ENCODE peak calls at places on chromosomes 5 and 9, in four cellular contexts. H is trophoblast cell, K is mesenchymal stem cell, R is H9. D is an unnamed sample.

GRCh38 chr5:129392681-129393080 is 67.4 kb upstream of the ADAMTS19 start:
- DNase-seq in R (no peak), H (no peak), K (peak; percentile 30), D (peak; percentile 23)

GRCh38 chr9:133236291-133237071 is 27.4 kb upstream of the OBP2B start:
- DNase-seq in R (peak; percentile 24), K (no peak), H (no peak), D (no peak)

GRCh38 chr9:32463500-32463899 is 62.5 kb downstream of the RIGI start:
- DNase-seq in R (no peak), K (no peak), H (no peak), D (no peak)

GRCh38 chr9:70285981-70286616 is 27.3 kb downstream of the SMC5 start:
- DNase-seq in H (no peak), R (no peak), K (no peak), D (peak; percentile 28)

GRCh38 chr5:149195337-149195887 is 54.1 kb downstream of the ABLIM3 start:
- DNase-seq in K (no peak), R (no peak), H (no peak), D (no peak)

GRCh38 chr5:65190328-65191053 is 291.2 kb downstream of the ADAMTS6 start:
- DNase-seq in H (peak; percentile 86), R (no peak), K (peak; percentile 70), D (peak; percentile 99)

GRCh38 chr9:35306281-35306680 is 144.5 kb downstream of the UNC13B start:
- DNase-seq in R (no peak), H (no peak), K (peak; percentile 22), D (peak; percentile 45)

GRCh38 chr5:108878756-108879155 is 131.1 kb downstream of the FER start:
- DNase-seq in R (no peak), H (no peak), K (no peak), D (no peak)

GRCh38 chr9:219670-220365 is 5.2 kb downstream of the DOCK8 start:
- DNase-seq in R (no peak), K (no peak), H (no peak), D (no peak)

GRCh38 chr5:112159435-112159834 is 259.6 kb downstream of the EPB41L4A start:
- DNase-seq in H (no peak), K (peak; percentile 35), R (no peak), D (peak; percentile 27)

GRCh38 chr9:6109986-6110385 is 94.6 kb upstream of the RANBP6 start:
- DNase-seq in R (no peak), H (no peak), K (no peak), D (peak; percentile 18)

GRCh38 chr9:2319421-2319820 is 302.2 kb upstream of the VLDLR start:
- DNase-seq in H (peak; percentile 32), R (no peak), K (no peak), D (peak; percentile 37)

GRCh38 chr9:79565245-79565644 is 6.5 kb upstream of the TLE4 start:
- DNase-seq in K (no peak), R (no peak), H (peak; percentile 73), D (peak; percentile 72)

DNA sequence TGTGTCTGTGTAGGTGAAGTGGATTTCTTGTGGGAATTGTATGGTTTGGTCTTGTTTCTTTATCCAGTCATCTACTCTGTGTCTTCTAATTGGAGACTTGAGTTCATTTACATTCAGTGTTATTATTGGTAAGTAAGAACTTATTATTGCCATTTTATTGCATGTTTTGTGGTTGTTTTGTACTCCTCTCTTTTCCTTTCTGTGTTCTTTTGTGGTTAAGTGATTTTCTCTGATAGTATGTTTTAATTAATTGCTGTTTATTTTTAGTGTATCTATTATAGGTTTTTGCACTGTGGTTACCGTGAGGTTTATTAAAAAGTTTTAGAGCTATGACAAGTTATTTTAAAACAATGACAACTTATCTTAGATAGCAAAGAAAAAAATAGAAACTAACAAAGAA is 8.1 kb downstream of the POLK start:
- DNase-seq in R (no peak), K (no peak), H (no peak), D (no peak)
- H3K79me1 ChIP-seq in R (peaks cover 6% of the 10 kb centered on the region), K (peaks cover 6% of the 10 kb centered on the region), H (peaks cover 5% of the 10 kb centered on the region), D (peaks cover 36% of the 10 kb centered on the region)

GRCh38 chr5:14222182-14222581 is 79.0 kb downstream of the TRIO start:
- DNase-seq in H (no peak), K (no peak), R (no peak), D (no peak)

GRCh38 chr5:14219800-14220512 is 76.8 kb downstream of the TRIO start:
- DNase-seq in R (no peak), H (no peak), K (no peak), D (no peak)

GRCh38 chr5:14223372-14223771 is 80.2 kb downstream of the TRIO start:
- DNase-seq in R (no peak), K (no peak), H (no peak), D (no peak)

GRCh38 chr5:14220642-14221041 is 77.5 kb downstream of the TRIO start:
- DNase-seq in K (no peak), H (no peak), R (no peak), D (no peak)

GRCh38 chr5:14221768-14222167 is 78.6 kb downstream of the TRIO start:
- DNase-seq in K (no peak), R (no peak), H (no peak), D (no peak)
- H3K79me1 ChIP-seq in K (no peaks in the 10 kb centered on the region), R (peaks cover 2% of the 10 kb centered on the region), H (peaks cover 7% of the 10 kb centered on the region), D (no peaks in the 10 kb centered on the region)

GRCh38 chr5:106412606-106413005 is 1258.1 kb downstream of the EFNA5 start:
- DNase-seq in R (no peak), K (no peak), H (no peak), D (no peak)

GRCh38 chr5:106408141-106408540 is 1262.6 kb downstream of the EFNA5 start:
- DNase-seq in H (no peak), K (no peak), R (no peak), D (no peak)
- H3K79me1 ChIP-seq in H (no peaks in the 10 kb centered on the region), K (no peaks in the 10 kb centered on the region), R (no peaks in the 10 kb centered on the region), D (no peaks in the 10 kb centered on the region)

GRCh38 chr9:137298983-137299521 is 3.0 kb downstream of the NRARP start:
- DNase-seq in H (no peak), K (no peak), R (peak; percentile 60), D (no peak)
- H3K79me1 ChIP-seq in H (peaks cover 2% of the 10 kb centered on the region), K (no peaks in the 10 kb centered on the region), R (no peaks in the 10 kb centered on the region), D (no peaks in the 10 kb centered on the region)

DNA sequence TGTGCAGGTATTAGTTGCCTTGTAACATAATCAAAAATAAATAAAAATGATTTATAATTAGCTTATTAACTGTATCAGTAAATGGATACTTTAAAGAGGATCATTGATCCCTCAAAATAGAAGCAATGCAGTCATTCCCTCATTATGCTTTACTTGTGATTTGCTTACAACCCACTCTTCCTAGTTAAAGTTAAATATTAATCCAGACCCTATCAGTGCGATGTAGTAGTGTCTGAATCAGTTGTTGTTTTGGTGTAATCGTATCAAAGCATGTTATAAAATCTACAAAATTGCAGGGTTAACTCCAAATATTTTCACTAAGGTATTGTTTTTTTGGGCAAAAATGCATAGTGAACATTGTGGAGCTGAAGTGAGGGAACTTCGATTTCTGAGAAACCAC is 17.6 kb downstream of the TENT4A start:
- DNase-seq in K (no peak), R (no peak), H (no peak), D (no peak)
- H3K79me1 ChIP-seq in K (peaks cover 16% of the 10 kb centered on the region), R (peaks cover 5% of the 10 kb centered on the region), H (no peaks in the 10 kb centered on the region), D (peaks cover 61% of the 10 kb centered on the region)

DNA sequence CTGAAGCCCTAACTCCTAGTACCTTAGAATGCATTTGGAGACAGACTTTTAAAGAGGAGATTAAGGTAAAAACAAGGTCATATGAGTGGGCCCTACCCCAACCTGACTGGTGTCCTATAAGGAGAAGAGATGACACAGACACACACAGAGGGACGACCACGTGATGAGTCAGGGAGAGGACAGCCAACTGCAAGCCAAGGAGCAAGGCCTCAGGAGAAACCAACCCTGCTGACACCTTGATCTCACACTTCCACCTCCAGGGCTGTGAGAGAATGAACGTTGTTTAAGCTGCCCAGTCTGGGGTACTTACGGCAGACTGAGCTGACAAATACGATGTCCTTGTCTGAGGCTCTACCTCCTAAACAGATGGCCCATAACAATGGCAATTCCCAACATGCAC is 93.6 kb downstream of the ROR2 start:
- DNase-seq in H (no peak), K (no peak), R (no peak), D (no peak)
- H3K79me1 ChIP-seq in H (no peaks in the 10 kb centered on the region), K (peaks cover 43% of the 10 kb centered on the region), R (no peaks in the 10 kb centered on the region), D (no peaks in the 10 kb centered on the region)

GRCh38 chr5:6719417-6719816 is 6.2 kb downstream of the TENT4A start:
- DNase-seq in H (no peak), K (no peak), R (no peak), D (no peak)
- H3K79me1 ChIP-seq in H (no peaks in the 10 kb centered on the region), K (peaks cover 8% of the 10 kb centered on the region), R (peaks cover 19% of the 10 kb centered on the region), D (peaks cover 77% of the 10 kb centered on the region)

DNA sequence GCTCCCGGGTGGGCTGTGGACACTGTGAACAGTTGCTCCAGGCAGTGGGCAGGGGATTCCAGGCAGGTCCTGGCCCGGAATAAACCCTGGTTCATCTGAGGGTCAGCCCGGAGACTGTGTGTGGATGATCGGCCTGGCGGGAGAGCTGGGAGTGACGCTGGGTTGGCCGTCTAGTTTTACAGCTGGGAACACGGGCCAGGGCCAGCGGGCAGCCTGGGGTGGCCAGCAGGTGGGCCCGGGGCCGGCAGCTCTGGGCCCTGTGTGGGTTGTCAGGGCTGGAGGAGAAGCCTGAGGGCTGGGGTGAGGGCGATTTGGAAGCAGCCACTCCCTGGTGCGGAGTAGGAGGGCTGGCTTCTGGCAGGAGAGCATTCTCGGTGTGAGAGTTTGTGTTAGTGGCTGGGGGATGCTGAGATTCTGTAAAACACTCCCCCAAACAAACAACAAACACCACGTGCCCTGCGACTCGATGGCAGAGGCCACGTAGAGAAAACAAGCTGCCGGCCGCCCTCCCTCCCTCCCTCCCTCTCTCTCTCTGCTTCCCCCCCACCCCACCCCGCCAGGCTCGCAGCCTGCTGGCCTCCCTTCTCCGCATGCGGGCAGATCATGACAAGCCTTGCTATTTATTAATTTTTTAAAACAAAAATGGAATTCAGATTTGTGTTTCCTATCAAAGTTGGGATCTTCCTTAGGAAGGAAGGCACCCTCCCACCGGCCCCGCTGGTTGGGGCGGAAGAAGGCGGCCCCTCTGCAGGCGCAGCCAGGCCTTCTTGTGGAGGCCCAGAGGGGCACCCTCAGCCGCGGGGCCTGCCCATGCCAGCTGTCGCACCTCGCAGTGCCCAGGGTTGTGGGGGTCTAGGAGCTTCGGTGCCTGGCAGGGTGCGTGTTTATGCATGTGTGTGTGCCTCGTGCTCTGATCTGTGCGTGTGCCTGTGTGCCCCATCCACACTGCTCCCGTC is 49.5 kb downstream of the RXRA start:
- DNase-seq in K (peak; percentile 27), R (no peak), H (peak; percentile 90), D (no peak)
- H3K79me1 ChIP-seq in K (peaks cover 50% of the 10 kb centered on the region), R (no peaks in the 10 kb centered on the region), H (no peaks in the 10 kb centered on the region), D (no peaks in the 10 kb centered on the region)

GRCh38 chr5:74325866-74326265 is 314.7 kb downstream of the ENC1 start:
- DNase-seq in R (no peak), K (peak; percentile 16), H (peak; percentile 49), D (no peak)

GRCh38 chr5:74326571-74327338 is 313.8 kb downstream of the ENC1 start:
- DNase-seq in R (no peak), H (peak; percentile 88), K (peak; percentile 89), D (peak; percentile 96)

GRCh38 chr5:74324556-74324955 is 316.0 kb downstream of the ENC1 start:
- DNase-seq in R (no peak), K (no peak), H (no peak), D (no peak)

GRCh38 chr5:74320526-74320925 is 320.0 kb downstream of the ENC1 start:
- DNase-seq in H (no peak), K (no peak), R (no peak), D (no peak)

GRCh38 chr5:74322944-74323343 is 317.6 kb downstream of the ENC1 start:
- DNase-seq in R (no peak), K (no peak), H (no peak), D (no peak)
- H3K79me1 ChIP-seq in R (no peaks in the 10 kb centered on the region), K (no peaks in the 10 kb centered on the region), H (peaks cover 28% of the 10 kb centered on the region), D (no peaks in the 10 kb centered on the region)

D was measured in IMR-90.